ENCODE peak calls at places on chromosome 9, in ten cellular contexts. D, G, S, C, Z, P, R, I, A and O are unnamed samples.

GRCh38 chr9:133520121-133520835 is 4.5 kb downstream of the MYMK start:
- DNase-seq in C (no peak), A (peak; percentile 86), G (no peak), Z (no peak), R (no peak), P (no peak), D (no peak), S (no peak), I (no peak), O (no peak)

GRCh38 chr9:14526504-14526903 is 166.7 kb downstream of the ZDHHC21 start:
- DNase-seq in P (no peak), I (no peak), R (no peak), G (no peak), D (no peak), C (no peak), A (no peak), Z (no peak), S (no peak), O (no peak)

GRCh38 chr9:112091805-112092204 is 83.3 kb downstream of the SUSD1 start:
- DNase-seq in R (no peak), I (no peak), Z (no peak), A (no peak), S (no peak), D (no peak), P (no peak), C (no peak), G (no peak), O (no peak)

GRCh38 chr9:22040760-22041159 is 31.7 kb upstream of the CDKN2B start:
- DNase-seq in G (no peak), I (no peak), R (peak; percentile 38), C (no peak), P (no peak), D (no peak), S (no peak), A (no peak), Z (no peak), O (no peak)

GRCh38 chr9:81771606-81772005 is 82.3 kb upstream of the TLE1 start:
- DNase-seq in S (peak; percentile 27), G (no peak), D (no peak), R (no peak), C (no peak), I (no peak), A (no peak), P (no peak), Z (no peak), O (no peak)

GRCh38 chr9:16485575-16486321 is 384.7 kb downstream of the BNC2 start:
- DNase-seq in G (no peak), C (no peak), S (no peak), I (no peak), R (no peak), P (no peak), D (no peak), Z (no peak), A (no peak), O (no peak)

GRCh38 chr9:89740722-89741121 is 135.9 kb downstream of the GADD45G start:
- DNase-seq in C (peak; percentile 84), P (no peak), G (no peak), I (peak; percentile 58), A (peak; percentile 55), Z (no peak), S (no peak), R (no peak), D (no peak), O (no peak)

GRCh38 chr9:22170990-22171663 is 162.0 kb upstream of the CDKN2B start:
- DNase-seq in I (no peak), Z (no peak), A (no peak), C (peak; percentile 70), P (no peak), D (no peak), G (no peak), S (no peak), R (no peak), O (no peak)

GRCh38 chr9:98877211-98877730 is 66.4 kb upstream of the COL15A1 start:
- DNase-seq in G (no peak), S (no peak), I (no peak), P (no peak), R (no peak), Z (no peak), A (no peak), C (no peak), D (no peak), O (no peak)

GRCh38 chr9:136312436-136312835 is 8.5 kb upstream of the CCDC187 start:
- DNase-seq in C (peak; percentile 45), Z (no peak), G (peak; percentile 76), I (peak; percentile 72), D (peak; percentile 48), P (no peak), A (peak; percentile 63), S (no peak), R (no peak), O (no peak)

GRCh38 chr9:21454149-21454548 is 13.9 kb downstream of the IFNA1 start:
- DNase-seq in I (no peak), P (no peak), C (no peak), S (no peak), R (no peak), A (no peak), D (no peak), G (no peak), Z (no peak), O (no peak)

GRCh38 chr9:108184009-108184408 is 671.8 kb downstream of the ACTL7B start:
- DNase-seq in I (no peak), P (no peak), C (no peak), G (no peak), S (no peak), R (no peak), D (no peak), A (no peak), Z (no peak), O (no peak)

GRCh38 chr9:108186996-108187395 is 668.8 kb downstream of the ACTL7B start:
- DNase-seq in C (no peak), D (no peak), P (no peak), A (peak; percentile 73), G (peak; percentile 52), R (no peak), Z (no peak), S (no peak), I (no peak), O (no peak)

GRCh38 chr9:108182950-108183381 is 672.8 kb downstream of the ACTL7B start:
- DNase-seq in D (no peak), I (peak; percentile 18), P (no peak), R (no peak), S (no peak), A (no peak), G (no peak), Z (no peak), C (no peak), O (no peak)

GRCh38 chr9:108185613-108186012 is 670.2 kb downstream of the ACTL7B start:
- DNase-seq in I (no peak), G (no peak), S (no peak), Z (no peak), C (no peak), D (no peak), P (no peak), R (no peak), A (no peak), O (no peak)

GRCh38 chr9:108184941-108185340 is 670.8 kb downstream of the ACTL7B start:
- DNase-seq in G (no peak), I (no peak), R (no peak), A (peak; percentile 37), C (no peak), Z (no peak), S (no peak), P (no peak), D (no peak), O (no peak)
- TF ChIP-seq CTCF in G (no peak), I (no peak), R (no peak), A (no peak), C (no peak), Z (no peak), S (no peak), P (no peak), D (no peak), O (no peak)

DNA sequence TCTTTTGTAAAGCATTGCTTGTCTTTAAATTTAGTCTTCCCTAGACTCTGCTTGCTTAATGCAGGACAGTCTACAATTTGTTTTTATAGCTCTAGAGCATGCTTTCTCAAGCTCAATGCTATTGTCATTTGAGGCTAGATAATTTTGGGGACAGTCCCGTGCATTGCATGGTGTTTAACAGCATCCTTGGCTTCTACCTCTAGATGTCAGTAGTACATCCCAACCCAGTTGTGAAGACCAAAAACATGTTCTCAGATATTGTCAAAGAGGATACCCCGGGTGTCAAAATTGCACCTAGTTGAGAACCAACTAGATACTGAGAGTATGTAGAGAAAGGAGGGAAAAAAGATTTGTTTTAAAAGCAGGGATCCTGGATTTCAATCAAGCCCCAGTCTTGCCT is 277.5 kb downstream of the CEMIP2 start:
- DNase-seq in A (no peak), G (no peak), R (no peak), P (no peak), S (no peak), Z (no peak), D (no peak), C (no peak), I (no peak), O (no peak)
- TF ChIP-seq CTCF in A (peak; percentile 20), G (no peak), R (peak; percentile 4), P (no peak), S (peak; percentile 27), Z (peak; percentile 11), D (no peak), C (peak; percentile 60), I (peak; percentile 7), O (no peak)

GRCh38 chr9:87497080-87497603 is 525 bp upstream of the DAPK1 start:
- DNase-seq in I (no peak), Z (no peak), G (no peak), S (no peak), P (no peak), A (no peak), C (no peak), R (no peak), D (no peak), O (no peak)

GRCh38 chr9:87498816-87499454 is 1.3 kb downstream of the DAPK1 start:
- DNase-seq in P (no peak), D (peak; percentile 19), Z (no peak), G (no peak), S (no peak), R (no peak), I (no peak), C (no peak), A (no peak), O (peak; percentile 26)

GRCh38 chr9:87499455-87500015 is 1.9 kb downstream of the DAPK1 start:
- DNase-seq in A (no peak), S (no peak), R (no peak), D (no peak), C (no peak), G (no peak), P (no peak), Z (no peak), I (peak; percentile 70), O (no peak)

GRCh38 chr9:87498046-87498815 is 564 bp downstream of the DAPK1 start:
- DNase-seq in I (peak; percentile 75), Z (peak; percentile 70), C (no peak), P (peak; percentile 70), R (no peak), D (peak; percentile 74), G (peak; percentile 65), S (no peak), A (peak; percentile 89), O (peak; percentile 77)

GRCh38 chr9:87497604-87498045 is at the start of gene DAPK1:
- DNase-seq in A (peak; percentile 91), Z (peak; percentile 73), S (no peak), I (peak; percentile 92), C (no peak), G (peak; percentile 72), D (peak; percentile 79), P (peak; percentile 84), R (no peak), O (peak; percentile 82)
- TF ChIP-seq CTCF in A (no peak), Z (peak; percentile 46), S (no peak), I (peak; percentile 30), C (no peak), G (no peak), D (peak; percentile 19), P (peak; percentile 33), R (no peak), O (no peak)

GRCh38 chr9:34256104-34256503 is 73.0 kb downstream of the KIF24 start:
- DNase-seq in C (peak; percentile 34), Z (no peak), D (no peak), A (no peak), G (no peak), P (no peak), I (no peak), S (no peak), R (no peak), O (no peak)
- TF ChIP-seq CTCF in C (peak; percentile 62), Z (no peak), D (no peak), A (peak; percentile 17), G (no peak), P (no peak), I (no peak), S (peak; percentile 28), R (peak; percentile 1), O (no peak)